ENCODE peak calls at places on chromosomes 2 and 18, in five cellular contexts. Y, A, X, D and H are unnamed samples.

GRCh38 chr18:45686892-45687611 is 36.9 kb upstream of the SLC14A1 start:
- DNase-seq in X (no peak), A (no peak), D (no peak), Y (no peak), H (peak; percentile 63)

GRCh38 chr18:70693196-70693595 is 404.4 kb downstream of the SOCS6 start:
- DNase-seq in A (no peak), D (no peak), X (no peak), Y (no peak), H (peak; percentile 41)

GRCh38 chr2:234467289-234467688 is 29.6 kb downstream of the ARL4C start:
- DNase-seq in D (no peak), Y (no peak), X (no peak), A (no peak), H (no peak)

GRCh38 chr2:218260742-218261423 is at the start of gene GPBAR1:
- DNase-seq in Y (no peak), X (no peak), A (peak; percentile 87), D (peak; percentile 84), H (peak; percentile 88)

GRCh38 chr2:126657636-126658315 is 1.8 kb downstream of the GYPC start:
- DNase-seq in X (peak; percentile 69), A (peak; percentile 83), Y (peak; percentile 96), D (peak; percentile 95), H (peak; percentile 88)

GRCh38 chr2:223641062-223641461 is 38.9 kb upstream of the SCG2 start:
- DNase-seq in A (no peak), D (no peak), Y (no peak), X (peak; percentile 25), H (no peak)

GRCh38 chr2:52117299-52117698 is 1085.4 kb upstream of the NRXN1 start:
- DNase-seq in X (no peak), D (no peak), Y (no peak), A (no peak), H (no peak)

GRCh38 chr2:173414823-173415322 is 60.2 kb downstream of the CDCA7 start:
- DNase-seq in A (no peak), D (no peak), X (no peak), Y (no peak), H (no peak)

GRCh38 chr2:200829258-200829655 is 17.5 kb downstream of the BZW1 start:
- DNase-seq in Y (no peak), A (peak; percentile 49), D (no peak), X (no peak), H (peak; percentile 68)

GRCh38 chr2:200703132-200703925 is 108.4 kb upstream of the BZW1 start:
- DNase-seq in D (no peak), X (peak; percentile 25), A (no peak), Y (peak; percentile 66), H (no peak)

GRCh38 chr2:133859578-133859977 is 291.3 kb upstream of the NCKAP5 start:
- DNase-seq in A (no peak), D (no peak), Y (no peak), X (no peak), H (no peak)

GRCh38 chr18:32734442-32734841 is 38.4 kb downstream of the KLHL14 start:
- DNase-seq in A (no peak), D (no peak), Y (no peak), X (no peak), H (no peak)

GRCh38 chr2:96138146-96139145 is at the start of gene ASTL:
- DNase-seq in X (peak; percentile 59), A (peak; percentile 98), D (no peak), Y (no peak), H (peak; percentile 96)

GRCh38 chr18:78561757-78562445 is 417.7 kb upstream of the SALL3 start:
- DNase-seq in D (peak; percentile 42), A (no peak), X (no peak), Y (no peak), H (no peak)

GRCh38 chr2:143522699-143523098 is 393.5 kb downstream of the ARHGAP15 start:
- DNase-seq in D (no peak), A (no peak), X (no peak), Y (no peak), H (no peak)

GRCh38 chr2:437772-438393 is 150.0 kb upstream of the ALKAL2 start:
- DNase-seq in A (peak; percentile 24), X (no peak), D (no peak), Y (no peak), H (no peak)

GRCh38 chr2:64243081-64244048 is 99.1 kb upstream of the PELI1 start:
- DNase-seq in Y (no peak), D (no peak), X (no peak), A (no peak), H (peak; percentile 26)

GRCh38 chr2:88836351-88836750 is 144.9 kb downstream of the RPIA start:
- DNase-seq in A (no peak), Y (no peak), D (no peak), X (no peak), H (no peak)

GRCh38 chr2:193627187-193627917 is 1432.6 kb upstream of the TMEFF2 start:
- DNase-seq in Y (no peak), A (no peak), X (no peak), D (no peak), H (peak; percentile 29)

GRCh38 chr2:16632615-16633014 is 33.0 kb downstream of the CYRIA start:
- DNase-seq in A (no peak), Y (no peak), X (no peak), D (no peak), H (no peak)

GRCh38 chr2:74619651-74620297 is 28.4 kb downstream of the M1AP start:
- DNase-seq in Y (no peak), X (no peak), A (no peak), D (no peak), H (no peak)

GRCh38 chr2:152549428-152549827 is 167.8 kb downstream of the PRPF40A start:
- DNase-seq in D (no peak), X (no peak), Y (no peak), A (no peak), H (no peak)

GRCh38 chr2:20796374-20796791 is 26.5 kb downstream of the LDAH start:
- DNase-seq in Y (peak; percentile 24), X (no peak), A (no peak), D (no peak), H (no peak)

GRCh38 chr2:136384541-136385303 is 266.8 kb upstream of the CXCR4 start:
- DNase-seq in D (no peak), X (peak; percentile 61), Y (peak; percentile 5), A (peak; percentile 39), H (peak; percentile 75)

GRCh38 chr2:74725287-74725686 is 71.2 kb downstream of the SEMA4F start:
- DNase-seq in Y (no peak), A (no peak), D (no peak), X (no peak), H (no peak)

GRCh38 chr2:85547859-85548607 is 9.1 kb downstream of the MAT2A start:
- DNase-seq in D (no peak), A (no peak), X (no peak), Y (no peak), H (no peak)

GRCh38 chr2:42008241-42008911 is 39.4 kb upstream of the PKDCC start:
- DNase-seq in A (no peak), Y (no peak), D (no peak), X (peak; percentile 35), H (no peak)

GRCh38 chr18:49038423-49038822 is 87.7 kb upstream of the SMAD7 start:
- DNase-seq in D (no peak), X (no peak), A (no peak), Y (no peak), H (no peak)

GRCh38 chr18:73153271-73153670 is 285.5 kb upstream of the NETO1 start:
- DNase-seq in Y (no peak), D (no peak), X (no peak), A (no peak), H (no peak)

GRCh38 chr2:67694464-67694863 is 297.3 kb downstream of the ETAA1 start:
- DNase-seq in X (no peak), A (peak; percentile 55), D (no peak), Y (no peak), H (peak; percentile 50)

GRCh38 chr2:109063326-109063670 is 65.7 kb upstream of the SH3RF3 start:
- DNase-seq in Y (no peak), D (no peak), X (no peak), A (peak; percentile 50), H (no peak)

GRCh38 chr18:76363451-76364120 is 131.5 kb downstream of the ZNF516 start:
- DNase-seq in Y (no peak), X (no peak), D (no peak), A (no peak), H (no peak)

GRCh38 chr2:222319576-222320440 is 21.0 kb upstream of the PAX3 start:
- DNase-seq in Y (no peak), X (peak; percentile 44), D (peak; percentile 82), A (peak; percentile 63), H (peak; percentile 85)

GRCh38 chr2:46891956-46892553 is 23.6 kb downstream of the MCFD2 start:
- DNase-seq in Y (no peak), D (no peak), X (no peak), A (no peak), H (no peak)

GRCh38 chr2:203498161-203498560 is 36.9 kb downstream of the RAPH1 start:
- DNase-seq in Y (no peak), X (no peak), A (no peak), D (no peak), H (no peak)

GRCh38 chr2:3712841-3713503 is 9.6 kb downstream of the DCDC2C start:
- DNase-seq in A (no peak), X (no peak), Y (no peak), D (no peak), H (no peak)